ENCODE peak calls at places on chromosome 18, in six cellular contexts. Y is HFF-Myc, D is ovary, T is A549, N is endothelial cell, W is AG09309. O is an unnamed sample.

GRCh38 chr18:69557246-69557781 is 156.6 kb downstream of the DOK6 start:
- DNase-seq in Y (no peak), D (no peak), T (no peak), N (no peak), W (no peak), O (no peak)

GRCh38 chr18:45628979-45629958 is 14.0 kb downstream of the SLC14A2 start:
- DNase-seq in Y (no peak), D (no peak), T (no peak), N (no peak), W (peak), O (no peak)

GRCh38 chr18:22613058-22613690 is 195.5 kb upstream of the CTAGE1 start:
- DNase-seq in Y (no peak), D (no peak), T (no peak), N (no peak), W (no peak), O (no peak)

GRCh38 chr18:74288730-74289129 is 3.0 kb downstream of the CYB5A start:
- DNase-seq in Y (no peak), D (no peak), T (no peak), N (no peak), W (no peak), O (no peak)

GRCh38 chr18:35005963-35006577 is 35.1 kb upstream of the MAPRE2 start:
- DNase-seq in Y (peak), D (no peak), T (peak), N (peak), W (no peak), O (no peak)

GRCh38 chr18:31572368-31572767 is 19.3 kb upstream of the TTR start:
- DNase-seq in Y (no peak), D (no peak), T (no peak), N (no peak), W (no peak), O (no peak)

GRCh38 chr18:28357785-28358401 is 181.0 kb upstream of the CDH2 start:
- DNase-seq in Y (peak), D (no peak), T (no peak), N (no peak), W (no peak), O (no peak)

GRCh38 chr18:47756364-47757016 is 174.0 kb downstream of the SMAD2 start:
- DNase-seq in Y (no peak), D (no peak), T (peak), N (peak), W (no peak), O (peak)

GRCh38 chr18:52392160-52392559 is 52.2 kb downstream of the DCC start:
- DNase-seq in Y (no peak), D (no peak), T (no peak), N (no peak), W (no peak), O (no peak)

GRCh38 chr18:46253498-46253897 is 149.3 kb downstream of the HAUS1 start:
- DNase-seq in Y (no peak), D (no peak), T (no peak), N (no peak), W (no peak), O (no peak)

GRCh38 chr18:59470627-59471121 is 111.6 kb upstream of the LMAN1 start:
- DNase-seq in Y (no peak), D (no peak), T (no peak), N (no peak), W (no peak), O (no peak)
- TF ChIP-seq CTCF in Y (no peak), D (no peak), T (no peak), N (no peak), W (no peak), O (no peak)

DNA sequence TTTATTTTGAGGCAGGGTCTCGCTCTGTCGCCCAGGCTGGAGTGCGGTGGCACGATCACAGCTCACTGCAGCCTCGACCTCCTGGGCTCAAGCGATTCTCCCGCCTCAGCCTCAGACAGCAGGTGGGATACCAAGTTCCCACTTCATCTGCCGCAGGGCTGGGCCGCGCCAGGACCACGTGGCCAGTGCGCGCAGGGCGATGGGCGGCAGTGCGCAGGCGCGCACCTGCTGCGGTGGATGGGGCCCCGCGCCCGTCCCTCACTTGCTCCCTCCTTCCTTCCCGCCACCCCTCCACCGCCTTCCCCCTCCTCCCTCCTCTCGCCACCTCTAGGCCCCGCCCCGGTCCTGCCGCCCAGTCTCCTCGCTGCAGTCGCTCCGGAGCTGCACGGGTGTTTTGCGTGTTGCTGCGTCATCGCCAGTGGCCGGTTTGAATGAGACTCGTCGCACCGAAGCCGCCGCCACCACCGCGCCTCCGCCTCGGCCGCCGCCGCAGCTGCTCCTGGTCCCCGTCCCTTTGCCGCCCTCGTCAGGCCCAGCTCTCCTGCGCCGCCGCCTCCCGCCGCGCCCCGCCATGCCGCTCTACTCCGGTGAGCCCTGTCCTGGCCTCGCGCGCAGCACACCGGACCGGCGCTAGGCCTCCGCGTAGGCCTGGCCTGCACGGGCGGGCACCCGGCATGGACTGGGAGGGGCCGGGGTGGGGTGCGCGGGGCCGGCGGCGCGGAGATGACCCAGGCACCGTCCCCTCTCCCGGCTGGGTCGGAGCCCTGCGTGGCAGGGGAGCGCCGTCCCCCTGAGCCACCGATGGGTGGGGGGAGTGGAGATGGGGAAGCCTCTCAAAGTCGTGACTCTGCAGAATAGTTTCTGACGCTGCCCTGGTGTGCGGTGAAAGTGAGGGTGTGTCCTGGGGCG is at the start of gene USP14:
- DNase-seq in Y (peak), D (peak), T (peak), N (peak), W (peak), O (peak)
- TF ChIP-seq CTCF in Y (no peak), D (no peak), T (no peak), N (no peak), W (no peak), O (no peak)

DNA sequence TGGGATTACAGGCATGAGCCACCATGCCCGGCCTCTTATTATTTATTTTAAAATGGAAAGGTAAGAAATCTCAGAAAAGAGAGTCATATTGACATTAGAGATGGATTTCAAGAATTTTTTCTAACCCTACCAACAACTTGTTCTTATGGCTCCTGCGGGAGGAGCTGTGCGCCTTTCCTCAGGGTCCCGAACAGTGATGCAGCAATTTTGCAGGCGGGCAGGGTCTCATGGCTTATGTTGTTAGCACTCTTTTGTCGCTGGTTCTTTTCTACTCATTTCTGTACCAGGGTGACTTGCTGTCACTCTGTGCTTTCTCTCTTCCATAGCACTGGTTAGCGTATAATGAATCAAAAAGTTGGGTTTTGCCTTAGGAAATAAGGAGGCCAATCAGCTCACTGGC is 148.8 kb upstream of the DLGAP1 start:
- DNase-seq in Y (no peak), D (no peak), T (no peak), N (no peak), W (no peak), O (no peak)
- TF ChIP-seq CTCF in Y (no peak), D (no peak), T (no peak), N (no peak), W (no peak), O (no peak)

DNA sequence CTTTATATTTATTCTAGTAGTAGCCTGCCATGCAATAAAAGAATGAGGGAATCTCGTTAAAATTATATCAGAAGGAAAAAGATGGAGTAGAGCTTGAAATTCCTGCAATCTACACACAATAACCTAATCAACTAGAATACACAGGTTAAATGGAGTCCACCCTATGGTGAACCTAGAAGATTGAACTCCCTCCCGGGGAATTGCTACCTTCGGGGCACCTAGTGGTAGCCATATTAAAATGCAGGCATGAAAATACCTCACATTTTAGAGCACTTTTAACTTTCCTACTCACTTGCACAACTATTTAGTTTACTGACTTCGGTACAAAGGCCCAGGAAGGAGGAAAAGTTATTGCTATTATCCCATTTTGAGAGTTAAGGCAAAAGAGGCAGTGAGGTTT is 174.5 kb downstream of the SS18 start:
- DNase-seq in Y (no peak), D (no peak), T (no peak), N (no peak), W (no peak), O (no peak)
- TF ChIP-seq CTCF in Y (peak), D (no peak), T (no peak), N (peak), W (no peak), O (no peak)

GRCh38 chr18:24544141-24544498 is 83.7 kb downstream of the HRH4 start:
- DNase-seq in Y (no peak), D (no peak), T (peak), N (peak), W (no peak), O (no peak)
- TF ChIP-seq CTCF in Y (peak), D (peak), T (peak), N (peak), W (peak), O (peak)

GRCh38 chr18:77053616-77054287 is 78.8 kb downstream of the MBP start:
- DNase-seq in Y (no peak), D (no peak), T (no peak), N (no peak), W (no peak), O (no peak)

GRCh38 chr18:77055429-77056310 is 76.9 kb downstream of the MBP start:
- DNase-seq in Y (no peak), D (no peak), T (no peak), N (no peak), W (no peak), O (no peak)

GRCh38 chr18:77054288-77054605 is 78.3 kb downstream of the MBP start:
- DNase-seq in Y (no peak), D (no peak), T (no peak), N (no peak), W (no peak), O (no peak)

GRCh38 chr18:77056399-77057015 is 76.1 kb downstream of the MBP start:
- DNase-seq in Y (no peak), D (no peak), T (no peak), N (no peak), W (no peak), O (no peak)

DNA sequence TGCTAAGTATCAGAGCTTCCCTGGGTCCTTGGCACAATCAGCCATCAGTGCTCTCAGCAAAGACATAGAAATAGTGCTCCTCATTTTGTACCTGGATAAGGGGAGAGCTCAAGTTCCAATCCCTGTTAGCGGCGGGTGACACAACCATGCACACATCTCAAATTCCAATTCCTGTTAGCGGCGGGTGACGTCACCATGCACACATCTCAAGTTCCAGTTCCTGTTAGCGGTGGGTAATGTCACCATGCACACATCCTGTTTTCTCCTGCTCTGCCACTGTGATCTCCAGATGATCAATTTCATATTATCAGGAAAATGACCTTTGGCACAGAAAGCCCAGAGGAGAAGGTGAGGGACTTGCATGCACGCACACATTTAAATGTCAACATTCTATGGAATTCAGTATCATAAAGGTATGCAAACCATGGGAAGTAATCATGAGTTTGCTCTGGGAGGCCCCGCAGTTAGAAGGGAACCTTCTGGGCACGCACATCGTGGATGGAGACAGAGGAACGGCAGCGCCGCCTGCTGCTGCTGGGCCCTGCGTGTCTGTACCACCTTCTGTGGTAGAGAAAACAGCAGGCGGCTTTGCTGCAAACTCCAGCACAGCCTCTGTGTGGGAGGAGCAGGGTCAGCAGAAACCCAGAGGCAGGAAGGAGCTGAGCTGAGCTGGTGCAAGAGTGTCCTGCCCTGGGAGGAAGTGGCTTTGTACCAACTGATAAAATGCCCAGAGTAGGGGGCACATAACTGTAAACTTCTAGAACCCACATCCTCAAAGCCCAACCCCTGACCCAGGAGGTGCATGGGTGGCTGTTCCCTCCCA is 77.8 kb downstream of the MBP start:
- DNase-seq in Y (peak), D (peak), T (peak), N (peak), W (no peak), O (peak)
- TF ChIP-seq CTCF in Y (peak), D (peak), T (peak), N (no peak), W (peak), O (peak)

GRCh38 chr18:7566587-7567486 is at the start of gene PTPRM:
- DNase-seq in Y (no peak), D (peak), T (peak), N (peak), W (no peak), O (peak)
- TF ChIP-seq CTCF in Y (no peak), D (peak), T (peak), N (no peak), W (no peak), O (peak)